ENCODE peak calls at places on chromosomes 5 and 9, in eight cellular contexts. One of them, this sample, is unnamed.

GRCh38 chr5:159184858-159185381 is 24.4 kb downstream of the RNF145 start:
- DNase-seq in A549: peak
- DNase-seq in H1: no peak
- DNase-seq in fibroblast of pulmonary artery: peak
- DNase-seq in epithelial cell of esophagus: peak
- DNase-seq in IMR-90: peak
- DNase-seq in cardiac muscle cell: no peak
- DNase-seq in HFF-Myc: peak
- DNase-seq in this sample: no peak

GRCh38 chr5:989961-990530 is 18.6 kb upstream of the NKD2 start:
- DNase-seq in A549: no peak
- DNase-seq in fibroblast of pulmonary artery: peak
- DNase-seq in epithelial cell of esophagus: no peak
- DNase-seq in IMR-90: no peak
- DNase-seq in H1: peak
- DNase-seq in cardiac muscle cell: peak
- DNase-seq in HFF-Myc: no peak
- DNase-seq in this sample: no peak

GRCh38 chr9:124006448-124007156 is 5.0 kb upstream of the LHX2 start:
- DNase-seq in HFF-Myc: no peak
- DNase-seq in cardiac muscle cell: no peak
- DNase-seq in H1: no peak
- DNase-seq in fibroblast of pulmonary artery: no peak
- DNase-seq in IMR-90: no peak
- DNase-seq in epithelial cell of esophagus: no peak
- DNase-seq in A549: no peak
- DNase-seq in this sample: no peak

GRCh38 chr5:119327018-119327417 is 28.8 kb upstream of the TNFAIP8 start:
- DNase-seq in IMR-90: peak
- DNase-seq in fibroblast of pulmonary artery: peak
- DNase-seq in H1: no peak
- DNase-seq in HFF-Myc: no peak
- DNase-seq in epithelial cell of esophagus: no peak
- DNase-seq in A549: no peak
- DNase-seq in cardiac muscle cell: no peak
- DNase-seq in this sample: no peak

GRCh38 chr5:146520731-146521130 is 4.7 kb upstream of the GPR151 start:
- DNase-seq in HFF-Myc: no peak
- DNase-seq in H1: no peak
- DNase-seq in epithelial cell of esophagus: peak
- DNase-seq in cardiac muscle cell: no peak
- DNase-seq in IMR-90: no peak
- DNase-seq in A549: peak
- DNase-seq in fibroblast of pulmonary artery: no peak
- DNase-seq in this sample: no peak

GRCh38 chr9:89649045-89649691 is 44.4 kb downstream of the GADD45G start:
- DNase-seq in H1: no peak
- DNase-seq in HFF-Myc: no peak
- DNase-seq in cardiac muscle cell: no peak
- DNase-seq in epithelial cell of esophagus: no peak
- DNase-seq in fibroblast of pulmonary artery: no peak
- DNase-seq in IMR-90: no peak
- DNase-seq in A549: no peak
- DNase-seq in this sample: no peak

GRCh38 chr5:110768138-110768845 is 29.5 kb downstream of the SLC25A46 start:
- DNase-seq in H1: no peak
- DNase-seq in epithelial cell of esophagus: peak
- DNase-seq in fibroblast of pulmonary artery: peak
- DNase-seq in A549: no peak
- DNase-seq in HFF-Myc: no peak
- DNase-seq in cardiac muscle cell: no peak
- DNase-seq in IMR-90: peak
- DNase-seq in this sample: no peak

GRCh38 chr5:168313596-168314204 is 22.3 kb downstream of the WWC1 start:
- DNase-seq in fibroblast of pulmonary artery: no peak
- DNase-seq in H1: no peak
- DNase-seq in A549: no peak
- DNase-seq in epithelial cell of esophagus: no peak
- DNase-seq in IMR-90: no peak
- DNase-seq in HFF-Myc: no peak
- DNase-seq in cardiac muscle cell: no peak
- DNase-seq in this sample: no peak

GRCh38 chr9:97220894-97221477 is 86.5 kb upstream of the CCDC180 start:
- DNase-seq in H1: peak
- DNase-seq in epithelial cell of esophagus: no peak
- DNase-seq in cardiac muscle cell: peak
- DNase-seq in IMR-90: no peak
- DNase-seq in A549: no peak
- DNase-seq in fibroblast of pulmonary artery: no peak
- DNase-seq in HFF-Myc: no peak
- DNase-seq in this sample: no peak

GRCh38 chr9:93186151-93186715 is 2.3 kb downstream of the WNK2 start:
- DNase-seq in fibroblast of pulmonary artery: no peak
- DNase-seq in H1: no peak
- DNase-seq in HFF-Myc: no peak
- DNase-seq in A549: no peak
- DNase-seq in epithelial cell of esophagus: no peak
- DNase-seq in IMR-90: no peak
- DNase-seq in cardiac muscle cell: no peak
- DNase-seq in this sample: no peak

GRCh38 chr5:132013711-132014110 is 2.3 kb upstream of the ACSL6 start:
- DNase-seq in A549: no peak
- DNase-seq in H1: peak
- DNase-seq in epithelial cell of esophagus: peak
- DNase-seq in cardiac muscle cell: no peak
- DNase-seq in IMR-90: no peak
- DNase-seq in HFF-Myc: no peak
- DNase-seq in fibroblast of pulmonary artery: no peak
- DNase-seq in this sample: no peak

GRCh38 chr9:123416171-123416570 is 60.2 kb downstream of the CRB2 start:
- DNase-seq in IMR-90: no peak
- DNase-seq in HFF-Myc: no peak
- DNase-seq in fibroblast of pulmonary artery: no peak
- DNase-seq in A549: no peak
- DNase-seq in epithelial cell of esophagus: no peak
- DNase-seq in cardiac muscle cell: no peak
- DNase-seq in H1: no peak
- DNase-seq in this sample: no peak

GRCh38 chr9:93083592-93084470 is 12.2 kb upstream of the CARD19 start:
- DNase-seq in fibroblast of pulmonary artery: no peak
- DNase-seq in IMR-90: no peak
- DNase-seq in A549: no peak
- DNase-seq in epithelial cell of esophagus: no peak
- DNase-seq in cardiac muscle cell: no peak
- DNase-seq in HFF-Myc: no peak
- DNase-seq in H1: no peak
- DNase-seq in this sample: peak

GRCh38 chr9:34363619-34364351 is 12.9 kb downstream of the MYORG start:
- DNase-seq in fibroblast of pulmonary artery: peak
- DNase-seq in IMR-90: no peak
- DNase-seq in cardiac muscle cell: no peak
- DNase-seq in A549: no peak
- DNase-seq in HFF-Myc: no peak
- DNase-seq in epithelial cell of esophagus: no peak
- DNase-seq in H1: peak
- DNase-seq in this sample: no peak

GRCh38 chr5:175693746-175694145 is 35.9 kb downstream of the HRH2 start:
- DNase-seq in HFF-Myc: no peak
- DNase-seq in H1: no peak
- DNase-seq in A549: no peak
- DNase-seq in IMR-90: no peak
- DNase-seq in epithelial cell of esophagus: no peak
- DNase-seq in cardiac muscle cell: no peak
- DNase-seq in fibroblast of pulmonary artery: no peak
- DNase-seq in this sample: no peak

GRCh38 chr5:153756540-153756939 is 266.1 kb downstream of the GRIA1 start:
- DNase-seq in cardiac muscle cell: no peak
- DNase-seq in HFF-Myc: no peak
- DNase-seq in A549: peak
- DNase-seq in IMR-90: peak
- DNase-seq in H1: no peak
- DNase-seq in epithelial cell of esophagus: peak
- DNase-seq in fibroblast of pulmonary artery: peak
- DNase-seq in this sample: no peak

GRCh38 chr9:128160603-128160987 is 530 bp downstream of the BBLN start:
- DNase-seq in fibroblast of pulmonary artery: no peak
- DNase-seq in H1: no peak
- DNase-seq in HFF-Myc: no peak
- DNase-seq in A549: no peak
- DNase-seq in IMR-90: peak
- DNase-seq in epithelial cell of esophagus: peak
- DNase-seq in cardiac muscle cell: no peak
- DNase-seq in this sample: no peak

GRCh38 chr9:91451431-91452270 is 28.0 kb upstream of the NFIL3 start:
- DNase-seq in IMR-90: peak
- DNase-seq in HFF-Myc: no peak
- DNase-seq in cardiac muscle cell: no peak
- DNase-seq in fibroblast of pulmonary artery: no peak
- DNase-seq in A549: no peak
- DNase-seq in epithelial cell of esophagus: peak
- DNase-seq in H1: no peak
- DNase-seq in this sample: no peak

GRCh38 chr5:134148986-134149539 is 27.7 kb downstream of the SKP1 start:
- DNase-seq in H1: no peak
- DNase-seq in IMR-90: no peak
- DNase-seq in HFF-Myc: no peak
- DNase-seq in cardiac muscle cell: no peak
- DNase-seq in fibroblast of pulmonary artery: no peak
- DNase-seq in A549: no peak
- DNase-seq in epithelial cell of esophagus: no peak
- DNase-seq in this sample: no peak

DNA sequence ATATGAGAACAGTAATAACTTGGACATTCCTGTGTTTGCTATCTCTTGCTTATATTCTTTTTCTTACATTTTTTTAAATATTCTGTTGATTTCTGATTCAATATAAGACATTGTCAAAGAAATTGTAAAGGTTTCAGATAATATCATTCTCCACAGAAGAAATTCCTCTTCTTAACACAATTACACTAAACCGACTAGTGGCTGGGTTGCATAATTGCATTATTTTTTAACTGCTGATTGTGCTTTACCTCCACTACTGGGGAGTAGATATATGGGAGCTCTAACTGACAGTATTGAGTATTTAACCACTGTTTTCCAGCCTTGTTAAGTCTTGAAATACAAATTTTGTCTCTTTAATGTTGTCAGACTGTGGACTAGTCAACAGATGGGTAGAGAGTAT is 723.8 kb upstream of the EDIL3 start:
- DNase-seq in IMR-90: no peak
- DNase-seq in fibroblast of pulmonary artery: no peak
- DNase-seq in epithelial cell of esophagus: peak
- DNase-seq in cardiac muscle cell: no peak
- DNase-seq in HFF-Myc: no peak
- DNase-seq in H1: no peak
- DNase-seq in A549: peak
- DNase-seq in this sample: no peak
- TF ChIP-seq CTCF in IMR-90: no peak
- TF ChIP-seq CTCF in fibroblast of pulmonary artery: no peak
- TF ChIP-seq CTCF in epithelial cell of esophagus: no peak
- TF ChIP-seq CTCF in cardiac muscle cell: no peak
- TF ChIP-seq CTCF in HFF-Myc: no peak
- TF ChIP-seq CTCF in H1: no peak
- TF ChIP-seq CTCF in A549: no peak
- TF ChIP-seq CTCF in this sample: no peak

GRCh38 chr5:150413176-150413901 is 629 bp upstream of the CD74 start:
- DNase-seq in cardiac muscle cell: no peak
- DNase-seq in A549: no peak
- DNase-seq in fibroblast of pulmonary artery: no peak
- DNase-seq in H1: no peak
- DNase-seq in HFF-Myc: no peak
- DNase-seq in epithelial cell of esophagus: no peak
- DNase-seq in IMR-90: no peak
- DNase-seq in this sample: no peak

GRCh38 chr5:150411245-150411979 is 1.3 kb downstream of the CD74 start:
- DNase-seq in IMR-90: peak
- DNase-seq in epithelial cell of esophagus: peak
- DNase-seq in cardiac muscle cell: peak
- DNase-seq in HFF-Myc: no peak
- DNase-seq in H1: peak
- DNase-seq in fibroblast of pulmonary artery: peak
- DNase-seq in A549: no peak
- DNase-seq in this sample: no peak

GRCh38 chr5:150409638-150410523 is 2.8 kb downstream of the CD74 start:
- DNase-seq in HFF-Myc: peak
- DNase-seq in epithelial cell of esophagus: peak
- DNase-seq in IMR-90: peak
- DNase-seq in A549: peak
- DNase-seq in H1: peak
- DNase-seq in cardiac muscle cell: peak
- DNase-seq in fibroblast of pulmonary artery: peak
- DNase-seq in this sample: peak

GRCh38 chr5:150412319-150413175 is at the start of gene CD74:
- DNase-seq in fibroblast of pulmonary artery: peak
- DNase-seq in cardiac muscle cell: peak
- DNase-seq in A549: no peak
- DNase-seq in H1: peak
- DNase-seq in HFF-Myc: no peak
- DNase-seq in IMR-90: peak
- DNase-seq in epithelial cell of esophagus: peak
- DNase-seq in this sample: peak

GRCh38 chr5:150410524-150411244 is 2.0 kb downstream of the CD74 start:
- DNase-seq in IMR-90: peak
- DNase-seq in epithelial cell of esophagus: peak
- DNase-seq in A549: peak
- DNase-seq in fibroblast of pulmonary artery: peak
- DNase-seq in H1: peak
- DNase-seq in HFF-Myc: peak
- DNase-seq in cardiac muscle cell: peak
- DNase-seq in this sample: no peak
- H3K4me3 ChIP-seq in IMR-90: no peak
- H3K4me3 ChIP-seq in epithelial cell of esophagus: no peak
- H3K4me3 ChIP-seq in A549: no peak
- H3K4me3 ChIP-seq in fibroblast of pulmonary artery: no peak
- H3K4me3 ChIP-seq in H1: no peak
- H3K4me3 ChIP-seq in HFF-Myc: no peak
- H3K4me3 ChIP-seq in cardiac muscle cell: no peak
- H3K4me3 ChIP-seq in this sample: peak

DNA sequence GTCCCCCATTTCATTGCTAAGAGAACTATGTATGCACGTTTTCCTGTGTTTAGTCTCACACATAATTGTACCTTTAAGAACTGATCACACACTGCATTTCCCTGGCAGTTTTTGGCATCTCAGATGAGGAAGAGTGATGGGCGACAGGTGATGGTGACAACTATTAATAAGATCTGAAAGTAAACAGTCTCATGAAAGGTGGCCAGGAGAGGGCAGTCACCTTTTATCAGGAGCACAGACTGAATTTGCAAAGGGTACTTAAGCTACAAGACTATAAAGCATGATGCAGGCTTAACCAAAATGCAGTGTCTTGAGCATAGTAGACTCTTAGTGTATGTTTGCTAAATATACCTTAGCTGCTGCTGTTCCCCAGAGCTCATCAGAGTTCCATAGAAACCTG is 91.5 kb downstream of the GHR start:
- DNase-seq in HFF-Myc: no peak
- DNase-seq in cardiac muscle cell: peak
- DNase-seq in A549: peak
- DNase-seq in H1: no peak
- DNase-seq in IMR-90: no peak
- DNase-seq in epithelial cell of esophagus: peak
- DNase-seq in fibroblast of pulmonary artery: no peak
- DNase-seq in this sample: no peak
- TF ChIP-seq CTCF in HFF-Myc: no peak
- TF ChIP-seq CTCF in cardiac muscle cell: no peak
- TF ChIP-seq CTCF in A549: no peak
- TF ChIP-seq CTCF in H1: peak
- TF ChIP-seq CTCF in IMR-90: no peak
- TF ChIP-seq CTCF in epithelial cell of esophagus: peak
- TF ChIP-seq CTCF in fibroblast of pulmonary artery: no peak
- TF ChIP-seq CTCF in this sample: no peak

GRCh38 chr9:119026120-119026519 is 343.1 kb downstream of the BRINP1 start:
- DNase-seq in cardiac muscle cell: no peak
- DNase-seq in A549: no peak
- DNase-seq in H1: no peak
- DNase-seq in fibroblast of pulmonary artery: no peak
- DNase-seq in HFF-Myc: no peak
- DNase-seq in epithelial cell of esophagus: no peak
- DNase-seq in IMR-90: no peak
- DNase-seq in this sample: peak
- H3K4me3 ChIP-seq in cardiac muscle cell: no peak
- H3K4me3 ChIP-seq in A549: no peak
- H3K4me3 ChIP-seq in H1: no peak
- H3K4me3 ChIP-seq in fibroblast of pulmonary artery: no peak
- H3K4me3 ChIP-seq in HFF-Myc: no peak
- H3K4me3 ChIP-seq in epithelial cell of esophagus: no peak
- H3K4me3 ChIP-seq in IMR-90: no peak
- H3K4me3 ChIP-seq in this sample: no peak